ENCODE peak calls at places on chromosome 2, in four cellular contexts. X is IMR-90, G is heart left ventricle, P is prostate gland. A is an unnamed sample.

GRCh38 chr2:179898873-179899272 is 37.5 kb upstream of the ZNF385B start:
- DNase-seq in P (no peak), X (peak), G (no peak), A (no peak)

GRCh38 chr2:39696072-39696471 is 30.4 kb downstream of the TMEM178A start:
- DNase-seq in G (peak), X (peak), P (no peak), A (no peak)

GRCh38 chr2:182509231-182509630 is 82.4 kb upstream of the PDE1A start:
- DNase-seq in G (no peak), P (no peak), X (no peak), A (no peak)

GRCh38 chr2:234735829-234736228 is 216.0 kb upstream of the SH3BP4 start:
- DNase-seq in P (no peak), X (no peak), G (no peak), A (no peak)

GRCh38 chr2:43278683-43279220 is 52.3 kb upstream of the ZFP36L2 start:
- DNase-seq in G (no peak), P (no peak), X (no peak), A (no peak)

GRCh38 chr2:71889991-71890684 is 257.5 kb downstream of the CYP26B1 start:
- DNase-seq in P (no peak), X (peak), G (peak), A (no peak)

GRCh38 chr2:121189656-121190381 is 95.2 kb downstream of the TFCP2L1 start:
- DNase-seq in P (no peak), X (no peak), G (no peak), A (no peak)

GRCh38 chr2:188314314-188315054 is 22.8 kb downstream of the GULP1 start:
- DNase-seq in X (no peak), P (no peak), G (no peak), A (no peak)

GRCh38 chr2:61247204-61247812 is 85.3 kb downstream of the C2orf74 start:
- DNase-seq in X (peak), G (no peak), P (no peak), A (no peak)

GRCh38 chr2:216714412-216714775 is 19.0 kb upstream of the IGFBP5 start:
- DNase-seq in X (peak), P (no peak), G (no peak), A (no peak)

GRCh38 chr2:231294578-231295362 is 96.3 kb downstream of the ARMC9 start:
- DNase-seq in X (peak), G (no peak), P (no peak), A (no peak)

GRCh38 chr2:8597526-8598225 is 84.2 kb upstream of the ID2 start:
- DNase-seq in G (no peak), X (no peak), P (no peak), A (no peak)

GRCh38 chr2:172928754-172929153 is 146.9 kb upstream of the MAP3K20 start:
- DNase-seq in X (peak), P (no peak), G (no peak), A (no peak)

GRCh38 chr2:96549967-96550786 is 13.6 kb downstream of the ARID5A start:
- DNase-seq in P (no peak), X (no peak), G (peak), A (no peak)

GRCh38 chr2:62801110-62801509 is 95.6 kb downstream of the EHBP1 start:
- DNase-seq in G (no peak), P (no peak), X (no peak), A (no peak)

GRCh38 chr2:41116106-41116797 is 664.4 kb upstream of the SLC8A1 start:
- DNase-seq in G (no peak), P (no peak), X (no peak), A (no peak)

GRCh38 chr2:168278424-168278888 is 31.1 kb upstream of the STK39 start:
- DNase-seq in X (peak), G (no peak), P (peak), A (no peak)

GRCh38 chr2:44462934-44463849 is 101.4 kb downstream of the CAMKMT start:
- DNase-seq in X (no peak), P (no peak), G (no peak), A (no peak)

GRCh38 chr2:19072161-19072560 is 286.3 kb downstream of the OSR1 start:
- DNase-seq in G (no peak), P (no peak), X (no peak), A (no peak)

GRCh38 chr2:138744709-138745108 is 35.5 kb downstream of the NXPH2 start:
- DNase-seq in X (no peak), G (no peak), P (no peak), A (no peak)

GRCh38 chr2:226756131-226756530 is 43.5 kb downstream of the IRS1 start:
- DNase-seq in X (peak), P (no peak), G (no peak), A (no peak)

GRCh38 chr2:218367415-218368149 is 10.9 kb downstream of the CATIP start:
- DNase-seq in P (peak), G (peak), X (peak), A (peak)
- TF ChIP-seq POLR2A in P (peak), G (peak), X (no peak), A (peak)

DNA sequence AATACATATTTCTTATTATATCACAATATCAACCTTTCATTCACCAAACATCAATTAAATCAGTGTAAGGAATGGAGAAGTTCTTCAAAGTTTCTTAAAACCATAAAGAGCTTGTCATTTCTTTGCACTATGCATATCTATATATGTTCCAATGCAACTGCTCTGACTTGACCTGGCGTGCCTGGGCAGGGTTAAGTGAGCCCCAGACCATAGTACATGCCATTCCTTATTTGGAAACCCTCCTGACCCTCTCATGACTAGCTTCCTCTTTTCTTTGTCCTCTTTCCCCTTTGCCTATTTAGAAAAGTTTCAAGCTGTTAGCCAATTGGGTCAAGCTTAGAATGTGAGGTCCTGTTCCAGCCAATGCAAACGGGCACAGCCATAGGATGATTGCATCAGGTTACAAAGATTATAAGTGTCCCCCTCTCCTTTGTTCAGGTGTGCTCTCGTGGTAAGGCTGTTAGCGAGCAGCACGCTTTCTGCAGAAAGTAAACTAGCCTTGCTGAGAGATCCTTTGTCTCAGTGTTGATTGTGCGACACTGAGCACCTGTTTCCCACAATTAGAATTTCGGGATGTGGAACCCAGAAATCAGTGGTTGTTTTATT is 78.2 kb upstream of the UXS1 start:
- DNase-seq in X (no peak), P (no peak), G (no peak), A (no peak)
- TF ChIP-seq POLR2A in X (no peak), P (no peak), G (no peak), A (no peak)

GRCh38 chr2:219248845-219249202 is 3.5 kb downstream of the STK16 start:
- DNase-seq in P (no peak), G (no peak), X (no peak), A (no peak)

GRCh38 chr2:219250044-219250781 is 2.8 kb upstream of the TUBA4B start:
- DNase-seq in G (no peak), X (peak), P (no peak), A (no peak)

GRCh38 chr2:219251656-219252055 is 1.4 kb upstream of the TUBA4B start:
- DNase-seq in G (no peak), P (no peak), X (no peak), A (no peak)

GRCh38 chr2:219247678-219248642 is 2.7 kb downstream of the STK16 start:
- DNase-seq in P (no peak), X (no peak), G (no peak), A (no peak)

GRCh38 chr2:219249203-219249980 is 3.7 kb upstream of the TUBA4B start:
- DNase-seq in G (peak), X (peak), P (peak), A (no peak)
- TF ChIP-seq POLR2A in G (no peak), X (peak), P (peak), A (no peak)

GRCh38 chr2:207930747-207931146 is 94.6 kb downstream of the PLEKHM3 start:
- DNase-seq in G (no peak), P (peak), X (no peak), A (no peak)
- TF ChIP-seq POLR2A in G (no peak), P (no peak), X (no peak), A (no peak)

GRCh38 chr2:28390241-28390856 is 2.3 kb upstream of the FOSL2 start:
- DNase-seq in P (peak), G (peak), X (peak), A (peak)

GRCh38 chr2:28389399-28390240 is 3.0 kb upstream of the FOSL2 start:
- DNase-seq in P (no peak), G (no peak), X (no peak), A (no peak)

GRCh38 chr2:28391564-28392296 is 928 bp upstream of the FOSL2 start:
- DNase-seq in X (peak), G (peak), P (peak), A (peak)

GRCh38 chr2:28392297-28393114 is at the start of gene FOSL2:
- DNase-seq in G (peak), P (peak), X (peak), A (peak)

GRCh38 chr2:28390857-28391563 is 1.6 kb upstream of the FOSL2 start:
- DNase-seq in P (peak), G (peak), X (no peak), A (no peak)
- TF ChIP-seq POLR2A in P (no peak), G (no peak), X (peak), A (no peak)

DNA sequence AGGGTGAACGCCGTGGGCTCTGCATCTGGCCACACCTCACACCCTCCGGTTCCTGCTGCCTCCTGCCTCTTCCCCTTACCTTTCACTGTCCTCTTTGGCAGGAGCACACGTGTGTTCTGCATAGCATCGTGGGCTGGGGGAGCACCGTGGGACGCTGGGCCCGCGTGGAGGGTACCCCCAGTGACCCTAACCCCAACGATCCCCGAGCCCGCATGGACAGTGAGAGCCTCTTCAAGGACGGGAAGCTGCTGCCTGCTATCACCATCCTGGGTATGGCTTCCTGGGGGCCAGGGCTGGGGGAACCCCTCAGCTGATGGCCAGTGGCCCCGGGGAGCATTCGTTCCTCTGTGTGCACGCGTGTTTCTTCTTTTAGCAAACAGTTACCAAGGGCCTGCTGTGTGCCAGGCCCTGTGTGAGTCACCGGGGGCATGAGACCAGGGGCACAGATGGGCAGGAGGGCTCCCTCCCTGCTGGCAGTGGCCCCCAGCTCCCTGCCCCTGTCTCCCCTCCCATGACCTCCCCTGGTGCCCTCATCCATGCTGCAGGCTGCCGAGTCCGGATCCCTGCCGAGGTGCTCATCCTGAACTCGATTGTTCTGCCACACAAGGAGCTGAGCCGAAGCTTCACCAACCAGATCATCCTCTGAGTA is 7.6 kb downstream of the GMPPA start:
- DNase-seq in G (no peak), P (no peak), X (no peak), A (no peak)
- TF ChIP-seq POLR2A in G (no peak), P (no peak), X (no peak), A (no peak)

GRCh38 chr2:20231159-20231558 is 6.2 kb upstream of the SDC1 start:
- DNase-seq in G (no peak), P (no peak), X (no peak), A (no peak)

GRCh38 chr2:20229322-20230201 is 4.6 kb upstream of the SDC1 start:
- DNase-seq in P (no peak), X (no peak), G (no peak), A (no peak)

GRCh38 chr2:20227894-20228505 is 3.1 kb upstream of the SDC1 start:
- DNase-seq in G (no peak), X (no peak), P (no peak), A (no peak)

GRCh38 chr2:20232837-20233207 is 7.9 kb upstream of the SDC1 start:
- DNase-seq in X (no peak), G (no peak), P (no peak), A (no peak)

DNA sequence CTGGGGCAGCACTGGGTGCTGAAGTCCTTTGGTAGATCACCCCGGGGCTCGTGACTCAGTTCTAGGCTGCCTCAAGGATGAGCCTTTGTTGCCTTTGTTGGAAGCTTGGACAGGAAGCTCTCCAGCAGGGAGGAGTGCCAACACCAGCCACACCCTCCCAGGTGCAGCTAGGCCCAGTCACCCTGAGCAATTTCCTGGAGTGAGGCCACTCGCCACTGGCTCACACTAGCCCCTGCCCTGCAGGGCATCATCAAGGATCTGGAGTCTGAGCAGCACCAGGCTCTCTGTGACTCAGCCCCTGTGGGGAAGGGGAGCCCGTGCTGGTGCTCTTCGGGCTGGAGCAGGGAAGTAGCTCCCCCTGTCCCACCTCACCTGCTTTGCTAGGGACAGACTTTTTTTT is 6.7 kb upstream of the SDC1 start:
- DNase-seq in G (no peak), X (peak), P (peak), A (no peak)
- TF ChIP-seq POLR2A in G (no peak), X (no peak), P (no peak), A (no peak)

GRCh38 chr2:136131484-136131960 is 13.6 kb upstream of the CXCR4 start:
- DNase-seq in P (no peak), G (no peak), X (no peak), A (no peak)

GRCh38 chr2:136128905-136129304 is 11.0 kb upstream of the CXCR4 start:
- DNase-seq in G (no peak), P (no peak), X (no peak), A (no peak)

GRCh38 chr2:136130045-136130444 is 12.1 kb upstream of the CXCR4 start:
- DNase-seq in X (no peak), P (no peak), G (no peak), A (no peak)

GRCh38 chr2:136130511-136130910 is 12.6 kb upstream of the CXCR4 start:
- DNase-seq in G (no peak), X (no peak), P (no peak), A (no peak)

DNA sequence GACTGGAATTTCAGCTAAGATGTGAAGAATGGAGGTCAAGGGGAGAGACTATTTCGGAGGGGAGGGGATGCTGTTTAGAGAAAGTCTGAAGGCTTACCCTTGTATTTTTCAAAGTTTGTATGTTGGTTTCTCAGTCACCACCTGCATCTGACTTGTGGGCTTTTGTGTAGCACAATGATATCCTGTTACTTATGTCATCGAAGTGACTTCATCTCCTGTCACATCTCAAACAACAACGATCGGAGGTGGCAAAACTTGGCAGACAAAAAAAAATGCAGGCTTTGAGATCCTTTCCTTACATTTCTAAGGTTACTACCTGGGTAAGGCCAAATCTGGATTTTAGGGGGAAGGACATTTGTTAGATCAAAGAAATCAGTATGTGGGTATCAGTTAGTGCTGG is 11.7 kb upstream of the CXCR4 start:
- DNase-seq in G (no peak), P (no peak), X (no peak), A (no peak)
- TF ChIP-seq POLR2A in G (no peak), P (no peak), X (no peak), A (no peak)

DNA sequence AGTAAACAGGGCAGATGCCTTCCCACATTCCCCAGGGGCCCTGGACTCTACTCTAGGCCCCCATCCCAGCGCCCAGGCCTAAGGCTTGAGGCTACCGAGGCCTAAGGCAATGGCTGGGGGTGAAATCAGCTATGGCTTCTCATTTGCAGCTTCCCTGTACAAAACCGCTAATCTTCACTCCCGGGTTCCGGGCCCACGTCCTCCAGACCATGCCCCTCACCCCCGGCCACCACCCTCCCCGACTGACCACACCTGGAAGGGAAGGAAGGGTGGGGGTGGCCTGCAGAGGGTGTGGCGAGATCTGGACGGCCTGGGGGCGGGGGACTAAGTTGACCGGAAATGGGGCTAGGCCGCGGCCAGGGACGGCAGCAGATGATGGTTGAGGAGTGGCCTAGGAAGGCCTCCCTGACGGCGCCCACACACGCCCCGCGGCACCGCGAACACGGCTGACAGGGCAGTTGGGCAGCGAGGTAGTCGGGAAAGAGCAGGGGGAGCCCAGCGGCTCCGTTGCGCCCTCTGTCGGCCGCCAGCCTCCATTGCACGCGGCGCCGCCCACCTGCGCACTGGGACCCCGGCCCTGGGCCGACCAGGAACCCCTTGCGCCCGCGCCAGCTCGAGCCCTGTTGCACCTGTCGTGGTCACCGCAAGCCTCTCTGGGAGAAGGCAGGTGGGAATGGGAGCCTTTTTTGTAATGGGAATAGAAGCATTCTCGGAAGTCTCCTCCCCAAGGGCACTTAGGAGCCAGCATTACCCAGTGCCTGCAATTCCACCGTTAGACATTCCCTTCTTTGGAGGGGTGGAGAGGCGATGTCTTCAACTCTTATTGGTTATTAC is 117.1 kb upstream of the STPG4 start:
- DNase-seq in P (peak), X (peak), G (peak), A (peak)
- TF ChIP-seq POLR2A in P (no peak), X (no peak), G (no peak), A (no peak)